ENCODE peak calls at places on chromosomes 13 and 19, in five cellular contexts. One of them, this sample, is unnamed.

GRCh38 chr19:2417881-2418406 is 9.4 kb downstream of the TIMM13 start:
- DNase-seq in tibial nerve: no peak
- DNase-seq in uterus: no peak
- DNase-seq in esophagus muscularis mucosa: no peak
- DNase-seq in sigmoid colon: no peak
- DNase-seq in this sample: no peak

GRCh38 chr13:90968510-90968909 is 379.0 kb upstream of the MIR17HG start:
- DNase-seq in sigmoid colon: no peak
- DNase-seq in uterus: no peak
- DNase-seq in esophagus muscularis mucosa: no peak
- DNase-seq in tibial nerve: no peak
- DNase-seq in this sample: no peak

GRCh38 chr19:56403261-56403660 is 871 bp upstream of the ZNF583 start:
- DNase-seq in tibial nerve: no peak
- DNase-seq in sigmoid colon: no peak
- DNase-seq in uterus: no peak
- DNase-seq in esophagus muscularis mucosa: no peak
- DNase-seq in this sample: no peak

GRCh38 chr19:43300206-43300605 is 30.9 kb upstream of the PSG9 start:
- DNase-seq in tibial nerve: no peak
- DNase-seq in uterus: no peak
- DNase-seq in sigmoid colon: no peak
- DNase-seq in esophagus muscularis mucosa: peak
- DNase-seq in this sample: no peak

GRCh38 chr13:40993119-40993518 is 26.0 kb downstream of the ELF1 start:
- DNase-seq in tibial nerve: no peak
- DNase-seq in uterus: no peak
- DNase-seq in esophagus muscularis mucosa: no peak
- DNase-seq in sigmoid colon: no peak
- DNase-seq in this sample: peak

GRCh38 chr13:49972709-49973108 is 24.1 kb upstream of the TRIM13 start:
- DNase-seq in sigmoid colon: no peak
- DNase-seq in uterus: no peak
- DNase-seq in esophagus muscularis mucosa: no peak
- DNase-seq in tibial nerve: no peak
- DNase-seq in this sample: no peak

GRCh38 chr19:57053401-57053800 is 66.4 kb upstream of the USP29 start:
- DNase-seq in esophagus muscularis mucosa: no peak
- DNase-seq in tibial nerve: no peak
- DNase-seq in uterus: no peak
- DNase-seq in sigmoid colon: no peak
- DNase-seq in this sample: no peak

GRCh38 chr19:5397804-5398692 is 57.2 kb upstream of the ZNRF4 start:
- DNase-seq in esophagus muscularis mucosa: no peak
- DNase-seq in tibial nerve: no peak
- DNase-seq in uterus: no peak
- DNase-seq in sigmoid colon: no peak
- DNase-seq in this sample: no peak

GRCh38 chr13:26558912-26559485 is 1.5 kb downstream of the WASF3 start:
- DNase-seq in esophagus muscularis mucosa: no peak
- DNase-seq in tibial nerve: no peak
- DNase-seq in uterus: no peak
- DNase-seq in sigmoid colon: no peak
- DNase-seq in this sample: no peak

GRCh38 chr19:55641376-55642152 is 762 bp downstream of the ZNF580 start:
- DNase-seq in tibial nerve: no peak
- DNase-seq in sigmoid colon: peak
- DNase-seq in esophagus muscularis mucosa: no peak
- DNase-seq in uterus: no peak
- DNase-seq in this sample: no peak

GRCh38 chr19:7535993-7536685 is 622 bp downstream of the PNPLA6 start:
- DNase-seq in esophagus muscularis mucosa: no peak
- DNase-seq in uterus: no peak
- DNase-seq in sigmoid colon: no peak
- DNase-seq in tibial nerve: no peak
- DNase-seq in this sample: no peak

GRCh38 chr13:94617389-94618000 is 15.8 kb downstream of the GPR180 start:
- DNase-seq in esophagus muscularis mucosa: no peak
- DNase-seq in sigmoid colon: no peak
- DNase-seq in uterus: no peak
- DNase-seq in tibial nerve: no peak
- DNase-seq in this sample: no peak

DNA sequence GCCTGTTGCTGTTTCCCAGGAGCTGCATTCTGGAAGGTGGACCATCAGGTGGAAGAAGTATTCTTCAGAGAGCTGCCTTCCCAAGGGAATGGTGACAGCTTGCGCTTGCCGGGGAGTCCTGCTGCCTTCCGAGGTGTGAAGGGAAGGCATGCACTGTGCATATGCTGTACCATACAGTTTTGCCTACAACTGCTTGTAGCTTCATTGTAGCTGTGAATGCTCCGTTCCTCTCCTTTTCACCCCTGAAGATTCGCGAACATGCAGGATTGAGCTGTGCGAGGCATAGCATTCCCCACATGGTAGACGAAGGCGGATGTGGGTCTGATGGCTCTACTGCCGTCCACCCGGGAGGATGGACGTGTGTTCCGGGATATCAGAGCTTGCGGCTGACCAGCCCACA is 243.2 kb upstream of the TSHZ3 start:
- DNase-seq in sigmoid colon: no peak
- DNase-seq in uterus: no peak
- DNase-seq in esophagus muscularis mucosa: no peak
- DNase-seq in tibial nerve: no peak
- DNase-seq in this sample: no peak
- TF ChIP-seq POLR2A in sigmoid colon: no peak
- TF ChIP-seq POLR2A in uterus: no peak
- TF ChIP-seq POLR2A in esophagus muscularis mucosa: no peak
- TF ChIP-seq POLR2A in tibial nerve: no peak
- TF ChIP-seq POLR2A in this sample: no peak

GRCh38 chr19:19489804-19490204 is 25.5 kb downstream of the TSSK6 start:
- DNase-seq in uterus: no peak
- DNase-seq in tibial nerve: no peak
- DNase-seq in esophagus muscularis mucosa: no peak
- DNase-seq in sigmoid colon: no peak
- DNase-seq in this sample: no peak

GRCh38 chr19:19491321-19492025 is 23.9 kb downstream of the TSSK6 start:
- DNase-seq in esophagus muscularis mucosa: no peak
- DNase-seq in tibial nerve: no peak
- DNase-seq in sigmoid colon: no peak
- DNase-seq in uterus: no peak
- DNase-seq in this sample: peak

GRCh38 chr19:19492026-19492610 is 23.2 kb downstream of the TSSK6 start:
- DNase-seq in tibial nerve: no peak
- DNase-seq in uterus: no peak
- DNase-seq in esophagus muscularis mucosa: no peak
- DNase-seq in sigmoid colon: no peak
- DNase-seq in this sample: no peak

GRCh38 chr19:19488875-19489690 is 26.3 kb downstream of the TSSK6 start:
- DNase-seq in esophagus muscularis mucosa: peak
- DNase-seq in sigmoid colon: peak
- DNase-seq in tibial nerve: peak
- DNase-seq in uterus: peak
- DNase-seq in this sample: peak

DNA sequence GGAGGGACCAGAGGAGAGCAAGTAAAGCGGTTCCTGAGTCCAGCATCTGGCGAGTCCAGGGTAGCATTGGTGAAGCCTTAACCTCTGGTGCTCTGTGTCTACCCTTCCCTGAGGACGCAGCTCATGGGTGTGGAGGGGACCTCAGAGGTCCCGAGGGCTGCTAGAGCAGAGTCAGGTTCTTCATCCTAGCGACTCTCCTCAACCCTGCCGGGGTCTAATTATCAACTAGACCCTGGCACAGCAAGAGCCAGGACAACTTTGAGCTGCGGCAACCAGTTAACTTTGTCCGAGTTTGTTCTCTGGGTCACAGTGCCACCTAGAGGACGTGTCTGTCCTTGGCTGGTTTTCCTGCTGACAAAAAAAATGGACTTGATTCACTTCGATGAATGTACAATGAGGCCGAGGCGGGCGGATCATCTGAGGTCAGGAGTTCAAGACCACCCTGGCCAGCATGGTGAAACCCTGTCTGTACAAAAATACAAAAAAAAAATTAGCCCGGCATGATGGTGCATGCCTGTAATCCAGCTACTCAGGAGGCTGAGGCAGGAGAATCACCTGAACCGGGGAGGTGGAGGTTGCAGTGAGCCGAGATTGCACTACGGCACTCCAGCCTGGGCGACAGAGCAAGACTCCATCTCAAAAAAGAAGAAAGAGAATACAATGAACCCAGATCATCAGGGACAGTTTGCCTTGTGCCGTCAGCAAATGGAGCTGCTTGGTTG is 24.9 kb downstream of the TSSK6 start:
- DNase-seq in sigmoid colon: peak
- DNase-seq in esophagus muscularis mucosa: peak
- DNase-seq in uterus: peak
- DNase-seq in tibial nerve: peak
- DNase-seq in this sample: peak
- H3K4me3 ChIP-seq in sigmoid colon: no peak
- H3K4me3 ChIP-seq in esophagus muscularis mucosa: peak
- H3K4me3 ChIP-seq in uterus: no peak
- H3K4me3 ChIP-seq in tibial nerve: no peak
- H3K4me3 ChIP-seq in this sample: no peak

GRCh38 chr19:18191640-18192062 is 1.4 kb upstream of the MPV17L2 start:
- DNase-seq in tibial nerve: no peak
- DNase-seq in uterus: no peak
- DNase-seq in esophagus muscularis mucosa: no peak
- DNase-seq in sigmoid colon: no peak
- DNase-seq in this sample: no peak

GRCh38 chr19:18194554-18195238 is 1.7 kb downstream of the MPV17L2 start:
- DNase-seq in uterus: peak
- DNase-seq in esophagus muscularis mucosa: no peak
- DNase-seq in sigmoid colon: peak
- DNase-seq in tibial nerve: no peak
- DNase-seq in this sample: peak

GRCh38 chr19:18194208-18194530 is 1.2 kb downstream of the MPV17L2 start:
- DNase-seq in uterus: no peak
- DNase-seq in tibial nerve: no peak
- DNase-seq in esophagus muscularis mucosa: no peak
- DNase-seq in sigmoid colon: no peak
- DNase-seq in this sample: no peak

GRCh38 chr19:18193388-18194207 is 580 bp downstream of the MPV17L2 start:
- DNase-seq in tibial nerve: no peak
- DNase-seq in sigmoid colon: peak
- DNase-seq in uterus: peak
- DNase-seq in esophagus muscularis mucosa: no peak
- DNase-seq in this sample: no peak

DNA sequence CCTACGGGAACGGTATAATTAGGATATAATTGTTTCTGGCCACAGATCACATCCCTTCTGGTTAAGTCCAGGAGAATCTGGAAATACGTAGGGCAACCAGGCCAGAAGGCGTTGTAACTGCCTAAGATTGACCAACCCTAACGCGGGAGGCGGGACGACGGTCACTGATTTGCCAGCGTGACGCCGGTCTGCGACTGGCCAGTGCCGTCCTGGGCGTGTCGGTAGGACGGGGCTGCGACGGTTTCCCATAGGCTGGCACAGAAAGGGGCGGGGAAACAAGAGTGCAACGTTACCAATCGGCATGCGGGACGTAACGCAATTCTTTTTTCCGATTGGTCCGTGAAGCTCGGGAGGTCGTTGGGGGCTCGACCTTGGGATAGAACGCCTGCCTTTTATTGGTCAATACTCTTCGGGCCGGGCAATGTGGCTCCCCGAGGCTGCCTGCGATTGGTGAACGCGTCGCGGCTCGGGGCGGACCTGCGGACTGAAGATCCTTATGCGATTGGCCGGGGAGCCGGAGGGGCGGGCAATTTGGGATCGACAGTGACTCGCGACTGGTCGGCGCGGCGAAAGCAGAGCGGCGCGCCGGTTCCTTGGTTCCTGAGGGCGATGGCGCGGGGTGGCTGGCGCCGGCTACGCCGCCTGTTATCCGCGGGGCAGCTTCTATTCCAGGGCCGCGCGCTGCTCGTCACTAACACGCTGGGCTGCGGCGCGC is at the start of gene MPV17L2:
- DNase-seq in tibial nerve: peak
- DNase-seq in uterus: peak
- DNase-seq in esophagus muscularis mucosa: peak
- DNase-seq in sigmoid colon: peak
- DNase-seq in this sample: peak
- TF ChIP-seq POLR2A in tibial nerve: peak
- TF ChIP-seq POLR2A in uterus: peak
- TF ChIP-seq POLR2A in esophagus muscularis mucosa: peak
- TF ChIP-seq POLR2A in sigmoid colon: peak
- TF ChIP-seq POLR2A in this sample: peak

DNA sequence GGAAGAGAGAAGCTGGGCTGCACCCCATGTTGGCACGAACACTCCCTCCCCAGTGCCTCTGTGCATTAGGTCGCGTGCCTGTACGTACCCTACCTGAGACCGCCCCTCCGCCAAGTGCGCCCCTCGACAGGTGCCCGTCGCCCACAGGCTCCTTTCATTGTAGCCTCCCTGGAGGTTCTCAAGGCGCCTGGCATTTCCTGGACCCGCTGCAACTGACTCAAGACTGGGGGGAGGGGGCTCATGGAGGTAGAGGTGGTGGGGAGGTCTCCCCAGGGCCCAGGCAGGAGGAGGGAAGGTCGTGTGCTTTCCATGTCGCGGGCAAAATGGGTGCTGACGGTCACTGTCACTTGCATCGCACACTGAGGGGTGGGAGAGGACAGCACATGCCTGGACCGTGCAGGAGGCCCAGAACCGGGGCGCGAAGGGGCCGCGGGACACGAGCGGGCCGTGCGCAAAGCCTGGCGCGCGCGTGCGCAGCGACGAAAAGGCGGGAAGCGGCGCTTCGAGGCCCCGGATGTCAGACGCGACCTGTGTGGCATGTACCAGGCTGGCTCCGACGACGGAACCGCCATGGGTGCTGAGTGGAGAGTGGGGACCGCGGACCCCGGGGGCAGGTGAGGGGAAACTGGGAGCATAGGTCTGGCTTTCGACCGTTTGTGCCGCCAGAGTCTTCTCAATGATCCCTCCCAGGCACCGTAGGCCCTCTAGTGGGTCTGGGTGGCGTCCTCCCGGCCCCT is 16.5 kb downstream of the NFIX start:
- DNase-seq in sigmoid colon: no peak
- DNase-seq in esophagus muscularis mucosa: no peak
- DNase-seq in tibial nerve: no peak
- DNase-seq in uterus: no peak
- DNase-seq in this sample: no peak
- H3K4me3 ChIP-seq in sigmoid colon: peak
- H3K4me3 ChIP-seq in esophagus muscularis mucosa: peak
- H3K4me3 ChIP-seq in tibial nerve: peak
- H3K4me3 ChIP-seq in uterus: peak
- H3K4me3 ChIP-seq in this sample: no peak

GRCh38 chr19:45370410-45371204 is at the start of gene ERCC2:
- DNase-seq in sigmoid colon: peak
- DNase-seq in tibial nerve: peak
- DNase-seq in uterus: peak
- DNase-seq in esophagus muscularis mucosa: peak
- DNase-seq in this sample: peak
- TF ChIP-seq POLR2A in sigmoid colon: no peak
- TF ChIP-seq POLR2A in tibial nerve: no peak
- TF ChIP-seq POLR2A in uterus: peak
- TF ChIP-seq POLR2A in esophagus muscularis mucosa: no peak
- TF ChIP-seq POLR2A in this sample: peak

GRCh38 chr19:42281175-42282035 is 12.4 kb downstream of the CIC start:
- DNase-seq in esophagus muscularis mucosa: no peak
- DNase-seq in sigmoid colon: peak
- DNase-seq in uterus: peak
- DNase-seq in tibial nerve: peak
- DNase-seq in this sample: peak
- H3K4me3 ChIP-seq in esophagus muscularis mucosa: peak
- H3K4me3 ChIP-seq in sigmoid colon: peak
- H3K4me3 ChIP-seq in uterus: peak
- H3K4me3 ChIP-seq in tibial nerve: peak
- H3K4me3 ChIP-seq in this sample: no peak